ENCODE peak calls at places on chromosomes 5 and 9, in eight cellular contexts. U is A549, N is adrenal gland, Q is H54, Z is upper lobe of left lung, C is Peyer's patch, W is IMR-90, L is lower leg skin. G is an unnamed sample.

GRCh38 chr9:107155244-107155817 is 127.7 kb upstream of the RAD23B start:
- DNase-seq in N (no peak), U (no peak), C (no peak), Z (no peak), W (no peak), L (no peak), Q (no peak), G (no peak)

GRCh38 chr5:35285435-35285834 is 55.1 kb upstream of the PRLR start:
- DNase-seq in N (no peak), C (no peak), W (no peak), U (no peak), Q (no peak), L (no peak), Z (no peak), G (no peak)

GRCh38 chr5:109167586-109167985 is 242.2 kb downstream of the PJA2 start:
- DNase-seq in L (no peak), Q (no peak), U (no peak), C (no peak), Z (no peak), W (no peak), N (no peak), G (no peak)

GRCh38 chr9:81871695-81872094 is 56.5 kb upstream of the SPATA31D4 start:
- DNase-seq in U (peak), N (no peak), Z (no peak), Q (peak), W (peak), C (no peak), L (no peak), G (no peak)

GRCh38 chr5:78899922-78900362 is 85.2 kb downstream of the ARSB start:
- DNase-seq in L (no peak), U (peak), N (no peak), Z (peak), C (peak), Q (peak), W (peak), G (peak)

GRCh38 chr9:92404437-92404836 is at the start of gene OGN:
- DNase-seq in C (no peak), L (no peak), Z (no peak), W (peak), N (no peak), U (no peak), Q (no peak), G (no peak)

GRCh38 chr9:83722726-83723495 is 15.2 kb upstream of the UBQLN1 start:
- DNase-seq in Z (no peak), Q (no peak), C (no peak), W (no peak), L (no peak), N (no peak), U (no peak), G (no peak)

GRCh38 chr5:123124495-123125171 is 35.6 kb downstream of the PRDM6 start:
- DNase-seq in U (no peak), N (no peak), Z (no peak), Q (no peak), W (no peak), L (no peak), C (no peak), G (no peak)

GRCh38 chr5:81819556-81820314 is 68.8 kb upstream of the SSBP2 start:
- DNase-seq in N (no peak), U (peak), L (no peak), Q (peak), W (peak), C (no peak), Z (no peak), G (peak)

GRCh38 chr5:108788142-108788541 is 40.4 kb downstream of the FER start:
- DNase-seq in Q (no peak), C (no peak), W (no peak), U (no peak), N (peak), L (no peak), Z (peak), G (no peak)

GRCh38 chr5:78518365-78519197 is 130.0 kb downstream of the LHFPL2 start:
- DNase-seq in U (peak), Z (peak), L (no peak), C (peak), W (peak), N (peak), Q (peak), G (no peak)

GRCh38 chr5:74067748-74068541 is 441.9 kb downstream of the ARHGEF28 start:
- DNase-seq in U (peak), W (no peak), N (no peak), Q (no peak), L (no peak), C (no peak), Z (no peak), G (no peak)

GRCh38 chr5:177457239-177458121 is 10.9 kb downstream of the PRR7 start:
- DNase-seq in W (peak), Q (peak), Z (peak), L (peak), U (peak), C (peak), N (peak), G (peak)

GRCh38 chr5:168347368-168347767 is 55.9 kb downstream of the WWC1 start:
- DNase-seq in L (no peak), U (no peak), Z (no peak), N (no peak), W (no peak), Q (no peak), C (no peak), G (no peak)

GRCh38 chr5:157855404-157855994 is 3.4 kb downstream of the CLINT1 start:
- DNase-seq in Q (no peak), N (peak), C (peak), U (peak), L (no peak), W (peak), Z (peak), G (peak)

GRCh38 chr5:95644351-95645042 is 2.1 kb upstream of the RFESD start:
- DNase-seq in L (no peak), Q (no peak), U (peak), N (peak), Z (peak), C (peak), W (peak), G (peak)

GRCh38 chr9:125397736-125398135 is 136.1 kb downstream of the GAPVD1 start:
- DNase-seq in L (no peak), Z (no peak), N (no peak), Q (no peak), C (no peak), U (no peak), W (no peak), G (no peak)

GRCh38 chr9:37032713-37033112 is 1.4 kb downstream of the PAX5 start:
- DNase-seq in Q (no peak), Z (no peak), L (peak), C (peak), N (no peak), W (no peak), U (no peak), G (no peak)

GRCh38 chr9:131809941-131810344 is 70.1 kb upstream of the RAPGEF1 start:
- DNase-seq in N (no peak), L (no peak), Z (no peak), Q (no peak), U (no peak), W (peak), C (no peak), G (no peak)

GRCh38 chr5:132251220-132251725 is 6.2 kb upstream of the PDLIM4 start:
- DNase-seq in Q (peak), W (peak), C (peak), L (peak), U (no peak), Z (peak), N (peak), G (no peak)

GRCh38 chr5:142888469-142889085 is 118.4 kb downstream of the ARHGAP26 start:
- DNase-seq in C (no peak), U (peak), N (no peak), Z (no peak), Q (no peak), L (no peak), W (peak), G (peak)

GRCh38 chr5:35618297-35618636 is 604 bp downstream of the SPEF2 start:
- DNase-seq in C (no peak), Z (no peak), L (no peak), Q (no peak), N (no peak), U (no peak), W (no peak), G (no peak)

GRCh38 chr9:69130456-69131441 is 43.3 kb upstream of the TJP2 start:
- DNase-seq in N (no peak), U (no peak), Q (peak), W (peak), L (no peak), C (peak), Z (peak), G (peak)

GRCh38 chr5:102306121-102306520 is 10.0 kb upstream of the SLCO4C1 start:
- DNase-seq in Z (no peak), N (no peak), W (no peak), U (no peak), Q (no peak), C (no peak), L (no peak), G (no peak)

GRCh38 chr5:178207183-178207916 is 3.0 kb downstream of the HNRNPAB start:
- DNase-seq in C (peak), L (no peak), U (peak), Q (peak), W (peak), N (peak), Z (peak), G (no peak)

GRCh38 chr5:32720295-32720694 is 9.2 kb downstream of the NPR3 start:
- DNase-seq in N (no peak), Z (no peak), U (no peak), Q (no peak), C (no peak), L (no peak), W (no peak), G (no peak)

GRCh38 chr5:159051431-159052281 is 48.1 kb downstream of the EBF1 start:
- DNase-seq in Q (no peak), Z (peak), L (peak), N (peak), W (no peak), U (no peak), C (peak), G (no peak)

GRCh38 chr5:44546283-44546682 is 157.1 kb upstream of the FGF10 start:
- DNase-seq in C (no peak), N (no peak), W (peak), L (no peak), Q (no peak), Z (no peak), U (no peak), G (no peak)

GRCh38 chr5:94830520-94830919 is 212.1 kb downstream of the SLF1 start:
- DNase-seq in N (no peak), Q (no peak), L (no peak), Z (no peak), W (no peak), C (no peak), U (peak), G (peak)

GRCh38 chr9:116020801-116021200 is 132.8 kb upstream of the PAPPA start:
- DNase-seq in U (peak), C (no peak), W (peak), L (no peak), N (no peak), Q (no peak), Z (no peak), G (no peak)

GRCh38 chr5:146025108-146025507 is 80.3 kb downstream of the PLAC8L1 start:
- DNase-seq in N (no peak), U (no peak), C (no peak), Z (no peak), W (no peak), Q (no peak), L (no peak), G (no peak)

GRCh38 chr9:7216004-7216821 is 458.4 kb downstream of the KDM4C start:
- DNase-seq in C (no peak), L (no peak), N (no peak), W (peak), Q (no peak), Z (no peak), U (peak), G (no peak)

DNA sequence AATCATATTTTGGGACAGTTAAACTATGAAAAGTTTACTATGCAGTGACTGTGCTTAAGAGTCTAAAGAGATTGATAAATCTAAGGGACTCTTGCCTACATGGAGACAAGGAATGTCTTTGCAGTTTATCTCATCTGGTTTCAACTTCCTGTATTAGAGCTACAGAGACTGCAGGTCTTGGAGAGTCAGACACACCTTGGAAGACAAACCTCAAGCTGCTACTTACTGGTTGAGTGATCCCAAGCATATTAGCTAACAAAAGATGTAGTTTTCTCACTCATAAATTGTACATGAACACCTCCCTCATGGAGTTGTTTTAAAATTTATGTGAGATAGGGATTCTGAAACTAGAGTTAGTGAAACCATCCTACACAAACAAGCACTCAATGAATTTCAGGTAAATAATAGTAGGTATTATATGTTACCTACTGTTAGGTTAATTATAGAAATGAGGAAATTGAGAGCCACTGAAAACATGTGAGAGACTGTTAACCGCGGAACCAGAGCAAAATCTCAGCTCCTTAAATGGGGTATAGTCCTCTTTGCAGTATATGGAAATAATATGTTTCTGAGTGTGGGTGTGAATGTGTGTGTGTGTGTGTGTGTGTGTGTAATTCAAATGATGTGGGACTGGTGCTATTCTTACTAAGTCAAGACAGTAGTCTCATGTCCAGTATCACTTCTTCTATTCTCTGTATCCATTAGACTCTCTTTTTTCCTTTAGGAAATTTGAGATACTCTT is 752.1 kb downstream of the DTWD2 start:
- DNase-seq in L (no peak), Z (no peak), U (no peak), N (no peak), C (no peak), Q (no peak), W (no peak), G (no peak)
- TF ChIP-seq POLR2A in L (no peak), Z (no peak), U (no peak), N (no peak), C (no peak), Q (no peak), W (no peak), G (no peak)

GRCh38 chr5:90408571-90409317 is 812 bp downstream of the CETN3 start:
- DNase-seq in W (no peak), U (no peak), Z (no peak), Q (no peak), C (no peak), N (no peak), L (no peak), G (peak)
- TF ChIP-seq POLR2A in W (peak), U (peak), Z (no peak), Q (peak), C (no peak), N (no peak), L (no peak), G (no peak)

GRCh38 chr5:134374234-134374633 is 2.9 kb downstream of the UBE2B start:
- DNase-seq in N (no peak), C (no peak), W (no peak), L (peak), Q (no peak), Z (no peak), U (peak), G (peak)
- TF ChIP-seq POLR2A in N (no peak), C (no peak), W (no peak), L (no peak), Q (no peak), Z (no peak), U (no peak), G (no peak)

GRCh38 chr9:127898433-127899199 is 787 bp downstream of the ST6GALNAC6 start:
- DNase-seq in N (peak), Q (no peak), L (peak), C (no peak), Z (no peak), W (peak), U (no peak), G (peak)

GRCh38 chr9:127897194-127897692 is 2.2 kb downstream of the ST6GALNAC6 start:
- DNase-seq in Z (peak), U (peak), C (peak), L (peak), Q (no peak), N (peak), W (peak), G (peak)

GRCh38 chr9:127896395-127897193 is 2.8 kb downstream of the ST6GALNAC6 start:
- DNase-seq in L (no peak), Z (no peak), N (no peak), C (no peak), Q (no peak), W (no peak), U (no peak), G (no peak)

GRCh38 chr9:127895811-127896210 is 3.6 kb downstream of the ST6GALNAC6 start:
- DNase-seq in W (no peak), Q (no peak), U (no peak), C (no peak), Z (no peak), L (no peak), N (no peak), G (no peak)

DNA sequence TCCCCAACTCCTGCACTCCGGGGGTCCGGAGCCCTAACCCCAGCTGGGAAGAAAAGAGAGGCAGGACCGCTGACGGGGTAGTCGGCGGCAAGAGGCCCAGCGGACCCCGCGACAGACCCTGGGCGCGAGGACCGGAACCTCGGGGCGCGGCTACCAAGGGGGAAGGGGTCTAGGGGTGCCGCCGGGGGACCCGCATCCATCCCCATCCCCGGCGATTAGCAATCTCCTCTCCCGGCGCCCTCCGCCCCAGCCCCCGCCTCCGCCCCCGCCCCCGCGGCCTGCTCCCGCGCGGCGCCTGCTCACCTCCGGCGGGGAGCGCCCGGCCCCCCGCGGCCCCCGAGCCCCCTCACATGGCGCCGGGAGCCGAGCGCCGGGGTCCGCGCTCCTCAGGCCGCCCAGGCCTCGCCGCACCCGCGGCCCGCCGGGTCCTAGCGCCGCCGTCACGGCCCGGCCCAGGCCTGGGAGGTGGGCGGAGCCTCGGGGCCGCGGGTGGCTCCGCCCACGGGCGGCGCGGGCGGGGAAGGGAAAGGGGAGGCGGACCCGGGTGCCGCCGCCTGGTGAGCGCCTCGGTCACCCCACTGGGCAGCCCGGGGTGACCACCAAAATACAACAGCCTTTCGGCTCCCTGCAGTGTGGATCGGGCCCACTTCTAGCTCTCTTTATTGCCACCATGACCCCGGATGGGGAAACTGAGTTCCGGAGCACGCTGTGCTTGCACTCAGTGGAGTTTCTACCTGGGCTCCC is at the start of gene ST6GALNAC6:
- DNase-seq in C (peak), W (peak), N (peak), L (peak), U (peak), Z (peak), Q (peak), G (peak)
- TF ChIP-seq POLR2A in C (no peak), W (no peak), N (no peak), L (no peak), U (peak), Z (peak), Q (peak), G (peak)

DNA sequence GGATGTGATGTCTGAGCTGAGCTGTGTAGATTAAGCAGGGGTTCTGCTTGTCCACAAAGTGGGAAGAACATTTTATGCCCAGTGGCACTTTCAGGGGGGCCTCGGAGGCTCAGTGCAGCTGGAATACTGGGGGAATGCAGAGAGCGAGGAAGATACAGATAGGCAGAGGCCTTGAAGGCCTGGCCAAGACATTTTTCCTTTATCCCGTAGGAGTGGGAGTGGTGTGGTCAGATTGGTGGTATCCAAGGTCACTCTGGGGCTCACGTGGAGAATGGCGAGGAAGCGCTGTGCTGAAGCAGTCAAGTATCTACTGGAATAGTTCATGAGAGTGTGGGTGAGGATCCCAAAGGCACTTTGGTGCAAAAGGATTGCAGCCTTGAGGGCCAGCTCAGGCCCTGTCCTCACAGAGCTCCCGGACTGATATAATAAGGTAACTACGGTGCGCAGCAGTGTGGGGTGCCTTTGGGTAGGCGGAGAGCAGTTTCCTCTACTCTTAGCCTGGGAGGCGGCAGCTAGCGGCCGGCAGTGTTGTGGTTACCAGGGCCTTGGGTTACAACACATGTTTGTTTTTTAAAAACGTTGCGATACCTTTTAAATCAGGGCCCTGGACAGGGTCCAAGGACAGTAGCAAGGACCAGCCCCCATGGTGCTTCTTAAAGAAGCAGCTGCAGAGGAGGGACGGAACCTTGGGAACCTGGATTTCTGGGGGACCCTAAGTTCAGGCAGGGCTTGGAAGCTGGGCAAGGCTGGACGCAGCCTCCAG is 10.8 kb upstream of the CCDC69 start:
- DNase-seq in N (peak), Z (peak), L (peak), U (peak), W (peak), C (peak), Q (no peak), G (no peak)
- TF ChIP-seq POLR2A in N (no peak), Z (peak), L (no peak), U (no peak), W (no peak), C (no peak), Q (no peak), G (no peak)

GRCh38 chr5:69234457-69235268 is at the start of gene CDK7:
- DNase-seq in N (peak), Z (peak), W (peak), L (peak), Q (peak), C (peak), U (peak), G (peak)
- TF ChIP-seq POLR2A in N (no peak), Z (peak), W (peak), L (no peak), Q (peak), C (peak), U (peak), G (peak)

GRCh38 chr9:124273428-124274153 is 15.8 kb downstream of the NEK6 start:
- DNase-seq in Z (no peak), N (no peak), Q (no peak), W (no peak), C (no peak), U (no peak), L (no peak), G (no peak)

GRCh38 chr9:124272979-124273378 is 15.2 kb downstream of the NEK6 start:
- DNase-seq in N (no peak), Z (no peak), L (no peak), W (no peak), C (no peak), Q (no peak), U (no peak), G (no peak)

GRCh38 chr9:124274228-124274627 is 16.5 kb downstream of the NEK6 start:
- DNase-seq in N (no peak), W (no peak), C (no peak), U (no peak), L (no peak), Q (no peak), Z (no peak), G (no peak)

GRCh38 chr9:124272118-124272517 is 14.4 kb downstream of the NEK6 start:
- DNase-seq in U (no peak), W (no peak), C (no peak), N (no peak), Z (no peak), Q (no peak), L (no peak), G (no peak)

DNA sequence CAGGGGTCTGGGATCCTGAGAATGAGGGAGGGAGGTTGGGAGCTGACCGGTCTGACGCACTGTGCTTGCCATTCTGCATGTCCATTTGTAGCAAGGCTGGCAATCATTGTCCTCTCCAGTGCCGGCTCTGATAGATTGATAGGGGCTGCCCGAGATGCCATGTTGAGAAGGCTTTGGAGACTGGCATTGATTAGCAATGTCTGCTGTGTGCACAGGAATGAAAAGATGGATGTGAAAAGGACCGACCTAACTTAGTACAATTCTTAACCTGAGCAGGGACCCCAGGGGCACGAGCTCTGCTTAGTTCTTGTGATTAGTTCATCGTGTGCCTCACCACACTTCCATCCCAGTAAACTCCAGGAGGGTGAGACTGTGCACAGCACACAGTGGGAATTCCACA is 17.0 kb downstream of the NEK6 start:
- DNase-seq in N (no peak), Z (no peak), C (no peak), W (no peak), L (no peak), Q (no peak), U (no peak), G (no peak)
- TF ChIP-seq POLR2A in N (no peak), Z (no peak), C (no peak), W (no peak), L (no peak), Q (no peak), U (no peak), G (no peak)

G was measured in erythroblast.